ENCODE peak calls at places on chromosomes 16 and 17, in nine cellular contexts. A is left ventricle myocardium inferior, Z is ovary, F is right lobe of liver, U is brain microvascular endothelial cell, G is AG04450, V is suprapubic skin, Y is Panc1, Q is tibial artery. K is an unnamed sample.

GRCh38 chr16:64362193-64362592 is 759.7 kb downstream of the CDH11 start:
- DNase-seq in Z (no peak), Q (no peak), G (no peak), U (peak; percentile 48), A (no peak), V (no peak), Y (no peak), F (no peak), K (peak; percentile 42)

GRCh38 chr16:26983426-26983825 is 83.3 kb upstream of the C16orf82 start:
- DNase-seq in F (no peak), A (no peak), Z (no peak), Q (no peak), V (no peak), U (no peak), G (no peak), Y (no peak), K (peak; percentile 74)

GRCh38 chr17:412211-413015 is 59.8 kb upstream of the RPH3AL start:
- DNase-seq in Y (peak; percentile 35), U (peak; percentile 35), G (peak; percentile 46), Z (no peak), F (no peak), Q (no peak), A (no peak), V (no peak), K (peak; percentile 31)

GRCh38 chr16:64952177-64952576 is 169.7 kb downstream of the CDH11 start:
- DNase-seq in Y (no peak), Q (no peak), G (peak; percentile 75), V (no peak), F (no peak), Z (no peak), U (peak; percentile 85), A (no peak), K (peak; percentile 94)

GRCh38 chr17:74231846-74232713 is 18.7 kb downstream of the TTYH2 start:
- DNase-seq in Z (peak; percentile 83), Q (no peak), U (no peak), F (no peak), A (no peak), G (no peak), Y (no peak), V (no peak), K (no peak)

GRCh38 chr17:75124041-75124818 is 7.3 kb downstream of the NT5C start:
- DNase-seq in A (peak; percentile 52), F (peak; percentile 80), Z (peak; percentile 55), Q (peak; percentile 69), U (peak; percentile 49), Y (peak; percentile 89), G (no peak), V (no peak), K (peak; percentile 79)

GRCh38 chr17:78716814-78717393 is 65.2 kb downstream of the CYTH1 start:
- DNase-seq in U (no peak), Z (peak; percentile 78), A (peak; percentile 76), Y (no peak), F (peak; percentile 86), G (no peak), Q (peak; percentile 78), V (peak; percentile 82), K (no peak)

GRCh38 chr17:44326867-44327444 is 2.3 kb upstream of the SLC25A39 start:
- DNase-seq in V (peak; percentile 98), U (peak; percentile 96), A (peak; percentile 96), Y (no peak), Z (peak; percentile 96), F (peak; percentile 97), Q (peak; percentile 99), G (peak; percentile 91), K (peak; percentile 95)

GRCh38 chr16:70659546-70659945 is 13.2 kb downstream of the IL34 start:
- DNase-seq in G (no peak), Q (no peak), V (no peak), A (no peak), Y (no peak), U (no peak), F (no peak), Z (peak; percentile 30), K (no peak)

GRCh38 chr16:68369697-68370096 is 58.9 kb downstream of the PRMT7 start:
- DNase-seq in V (no peak), Q (no peak), F (peak; percentile 14), A (no peak), Y (no peak), Z (no peak), U (no peak), G (no peak), K (no peak)

GRCh38 chr17:1693339-1693738 is 8.7 kb upstream of the PRPF8 start:
- DNase-seq in Z (no peak), A (no peak), V (no peak), G (no peak), F (no peak), Y (no peak), U (peak; percentile 54), Q (no peak), K (no peak)

GRCh38 chr17:50603340-50603739 is 31.3 kb upstream of the ABCC3 start:
- DNase-seq in U (no peak), Q (no peak), V (no peak), A (no peak), Z (no peak), G (no peak), Y (no peak), F (no peak), K (no peak)

GRCh38 chr17:44258811-44259351 is 9.1 kb downstream of the SLC4A1 start:
- DNase-seq in Z (no peak), F (no peak), Y (no peak), V (no peak), G (no peak), Q (no peak), U (no peak), A (no peak), K (no peak)

GRCh38 chr16:1048442-1049112 is 24.0 kb upstream of the SSTR5 start:
- DNase-seq in Q (no peak), U (peak; percentile 27), G (no peak), A (peak; percentile 75), Y (no peak), F (no peak), V (no peak), Z (no peak), K (no peak)
- TF ChIP-seq CTCF in Q (no peak), U (no peak), G (no peak), A (no peak), Y (no peak), F (no peak), V (no peak), Z (no peak), K (no peak)

DNA sequence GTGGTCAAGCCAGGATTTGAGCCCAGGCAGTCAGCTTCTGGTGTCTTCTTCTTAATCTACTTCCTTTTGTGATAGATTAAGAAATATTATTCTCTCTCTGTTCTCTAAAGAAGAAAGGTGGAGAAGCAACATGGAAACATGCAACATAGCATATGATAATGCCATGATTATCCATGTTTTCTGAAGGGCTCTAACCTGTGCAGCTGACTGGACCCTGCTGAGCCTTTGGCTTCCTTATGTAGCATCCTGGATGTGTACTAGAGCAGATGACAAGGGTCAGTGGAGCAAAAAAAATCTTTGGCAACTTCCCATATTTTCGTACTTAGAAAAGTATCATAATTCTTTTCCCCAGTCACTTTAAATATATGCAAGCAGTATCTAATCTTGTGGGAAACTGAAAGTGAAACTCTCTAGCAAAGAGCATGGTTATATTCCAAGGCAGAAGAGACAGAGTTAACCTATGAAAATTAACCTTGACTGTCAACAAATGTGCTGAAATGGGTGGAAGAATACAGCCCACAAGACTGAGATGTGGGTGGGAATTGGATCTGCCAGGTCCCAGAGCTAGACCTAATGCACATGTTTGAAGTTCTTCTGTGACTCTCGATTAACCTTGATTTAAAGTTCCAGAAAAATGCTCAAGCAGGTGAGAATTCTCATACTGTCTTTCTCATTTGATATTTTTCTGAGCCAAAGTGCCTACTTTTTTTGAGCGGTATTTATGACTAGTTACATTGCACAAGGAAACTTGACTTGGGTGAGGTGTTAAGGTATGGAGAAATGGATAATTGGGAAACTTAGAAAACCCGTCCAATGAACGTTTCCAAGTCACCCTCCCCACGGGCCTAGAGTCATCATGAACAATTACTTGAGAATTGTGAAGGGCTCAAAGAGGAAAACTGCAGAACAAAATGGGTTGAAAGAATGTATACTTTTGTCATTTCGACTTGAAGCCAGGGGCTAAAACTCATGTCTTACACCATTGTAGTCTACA is 248.6 kb downstream of the FTO start:
- DNase-seq in A (no peak), Y (no peak), F (no peak), V (no peak), G (no peak), Q (no peak), U (no peak), Z (no peak), K (peak; percentile 42)
- H3K4me3 ChIP-seq in A (peak overlapping the region; percentile 3), Y (no peak overlapping the region), F (no peak overlapping the region), V (no peak overlapping the region), G (peak overlapping the region; percentile 31), Q (no peak overlapping the region), U (no peak overlapping the region), Z (no peak overlapping the region), K (no peak overlapping the region)

GRCh38 chr17:10092595-10092994 is 105.8 kb downstream of the GAS7 start:
- DNase-seq in Z (no peak), G (no peak), U (no peak), Y (no peak), V (peak; percentile 48), F (no peak), A (no peak), Q (peak; percentile 24), K (no peak)

GRCh38 chr17:10089221-10089799 is 109.1 kb downstream of the GAS7 start:
- DNase-seq in U (no peak), V (peak; percentile 19), Z (peak; percentile 85), A (peak; percentile 43), G (no peak), Q (peak; percentile 21), Y (no peak), F (no peak), K (peak; percentile 5)

GRCh38 chr17:10088444-10088843 is 110.0 kb downstream of the GAS7 start:
- DNase-seq in Z (no peak), Y (no peak), F (no peak), Q (peak; percentile 24), V (peak; percentile 52), G (no peak), U (no peak), A (no peak), K (no peak)

GRCh38 chr17:10087333-10087732 is 111.1 kb downstream of the GAS7 start:
- DNase-seq in G (no peak), U (no peak), A (no peak), F (no peak), Y (no peak), V (peak; percentile 41), Q (peak; percentile 61), Z (no peak), K (no peak)

GRCh38 chr17:10091051-10091450 is 107.4 kb downstream of the GAS7 start:
- DNase-seq in Z (no peak), Y (no peak), Q (peak; percentile 5), F (no peak), V (peak; percentile 39), U (no peak), G (no peak), A (no peak), K (no peak)
- H3K27me3 ChIP-seq in Z (no peaks in the 10 kb centered on the region), Y (no peaks in the 10 kb centered on the region), Q (peaks cover 2% of the 10 kb centered on the region), F (no peaks in the 10 kb centered on the region), V (no peaks in the 10 kb centered on the region), U (no peaks in the 10 kb centered on the region), G (no peaks in the 10 kb centered on the region), A (no peaks in the 10 kb centered on the region), K (no peaks in the 10 kb centered on the region)

DNA sequence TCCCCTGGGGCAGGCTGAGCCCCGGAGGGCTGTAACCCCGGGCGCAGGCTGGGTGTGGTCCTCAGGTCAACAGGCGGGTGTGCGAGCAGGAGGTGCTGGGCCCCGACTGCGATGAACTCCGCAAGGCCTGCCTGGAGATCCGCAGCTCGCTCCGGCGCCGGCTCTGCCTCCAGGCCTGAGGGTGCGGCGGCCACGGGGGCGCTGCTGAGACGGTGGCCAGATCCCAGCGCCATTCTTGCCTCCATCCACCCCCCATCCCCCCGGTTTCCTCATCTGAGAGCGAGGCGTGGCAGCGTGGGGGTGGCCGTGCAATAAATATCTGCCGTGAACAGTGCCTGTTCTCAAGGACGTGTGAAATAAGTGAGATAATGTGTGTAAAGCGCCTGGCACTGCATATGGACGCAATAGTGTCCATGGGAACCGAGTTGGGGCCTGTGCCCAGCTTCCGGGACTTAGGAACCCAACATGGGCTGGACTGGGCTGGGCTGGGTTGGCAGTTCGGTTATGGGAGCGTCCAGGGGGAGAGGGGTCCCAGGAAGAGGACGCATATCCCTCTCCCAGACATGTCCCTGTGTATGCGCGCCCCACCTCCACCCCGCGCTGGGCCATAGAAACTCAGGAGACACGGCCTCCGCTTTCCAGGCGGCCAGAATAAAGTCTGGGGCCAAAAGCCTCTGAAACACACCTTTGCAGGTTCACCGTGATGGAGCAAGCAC is 15.0 kb downstream of the ZNF213 start:
- DNase-seq in V (peak; percentile 89), Z (peak; percentile 81), Y (no peak), F (peak; percentile 66), Q (peak; percentile 82), A (peak; percentile 79), U (peak; percentile 56), G (no peak), K (peak; percentile 40)
- TF ChIP-seq CTCF in V (no peak), Z (peak; percentile 37), Y (peak; percentile 41), F (peak; percentile 16), Q (peak; percentile 30), A (peak; percentile 57), U (peak; percentile 68), G (peak; percentile 53), K (peak; percentile 30)